ENCODE peak calls at places on chromosomes 16 and 17, in six cellular contexts. B is HAP-1, M is adrenal gland, G is PC-3, E is AG04450, H is keratinocyte. C is an unnamed sample.

GRCh38 chr16:12516621-12517309 is 286.9 kb downstream of the CPPED1 start:
- DNase-seq in B (no peak), M (no peak), G (no peak), E (no peak), H (no peak), C (no peak)

GRCh38 chr17:35709874-35710273 is 21.6 kb upstream of the RASL10B start:
- DNase-seq in B (no peak), M (no peak), G (no peak), E (no peak), H (no peak), C (no peak)

GRCh38 chr17:55479903-55480302 is 31.3 kb downstream of the SMIM36 start:
- DNase-seq in B (no peak), M (no peak), G (no peak), E (no peak), H (no peak), C (no peak)

GRCh38 chr17:41620583-41621434 is 3.6 kb downstream of the KRT17 start:
- DNase-seq in B (no peak), M (no peak), G (no peak), E (no peak), H (no peak), C (no peak)

GRCh38 chr16:70267516-70267915 is 15.8 kb upstream of the EXOSC6 start:
- DNase-seq in B (peak; percentile 67), M (peak; percentile 55), G (peak; percentile 52), E (no peak), H (no peak), C (no peak)

GRCh38 chr17:40563371-40564052 is 1.8 kb downstream of the CCR7 start:
- DNase-seq in B (no peak), M (no peak), G (no peak), E (no peak), H (no peak), C (no peak)

GRCh38 chr17:60077672-60078519 is 825 bp downstream of the HEATR6 start:
- DNase-seq in B (peak; percentile 38), M (no peak), G (no peak), E (no peak), H (no peak), C (no peak)

GRCh38 chr17:8466873-8467272 is 31.2 kb downstream of the NDEL1 start:
- DNase-seq in B (no peak), M (no peak), G (no peak), E (no peak), H (no peak), C (no peak)

GRCh38 chr17:20299013-20299412 is 168.3 kb downstream of the LGALS9B start:
- DNase-seq in B (no peak), M (no peak), G (no peak), E (no peak), H (no peak), C (no peak)

GRCh38 chr16:66146689-66147330 is 219.7 kb upstream of the CDH5 start:
- DNase-seq in B (no peak), M (no peak), G (no peak), E (no peak), H (no peak), C (no peak)

GRCh38 chr17:82440991-82441627 is 9.4 kb downstream of the CYBC1 start:
- DNase-seq in B (no peak), M (no peak), G (no peak), E (no peak), H (no peak), C (no peak)

GRCh38 chr17:80485846-80486245 is 9.4 kb upstream of the NPTX1 start:
- DNase-seq in B (no peak), M (no peak), G (no peak), E (no peak), H (no peak), C (no peak)

DNA sequence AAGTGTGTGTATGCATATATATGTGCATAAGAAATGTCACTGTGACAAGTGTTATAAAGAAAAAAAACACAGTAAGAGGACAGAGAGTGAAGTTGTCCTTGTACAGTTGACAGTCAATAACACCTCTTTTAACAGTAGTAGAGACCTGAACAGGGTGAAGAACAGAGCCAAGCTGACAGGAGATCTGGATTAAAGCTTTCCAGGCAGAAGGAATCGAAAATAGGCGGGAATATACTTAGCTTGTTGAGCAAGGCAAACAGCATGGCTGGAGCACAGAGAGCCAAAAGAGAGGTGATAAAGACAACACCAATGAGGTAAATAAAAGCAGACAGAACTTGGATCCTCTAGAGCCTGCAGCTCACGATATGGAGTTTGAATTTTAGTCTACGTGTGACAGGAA is 64.8 kb downstream of the KANSL1 start:
- DNase-seq in B (no peak), M (no peak), G (no peak), E (no peak), H (no peak), C (no peak)
- H3K27me3 ChIP-seq in B (no peaks in the 10 kb centered on the region), M (no peaks in the 10 kb centered on the region), G (no peaks in the 10 kb centered on the region), E (no peaks in the 10 kb centered on the region), H (no peaks in the 10 kb centered on the region), C (no peaks in the 10 kb centered on the region)

GRCh38 chr16:73186752-73187151 is 138.8 kb upstream of the ZFHX3 start:
- DNase-seq in B (no peak), M (no peak), G (no peak), E (no peak), H (no peak), C (no peak)

GRCh38 chr16:73185737-73186136 is 137.8 kb upstream of the ZFHX3 start:
- DNase-seq in B (no peak), M (no peak), G (no peak), E (no peak), H (no peak), C (no peak)

GRCh38 chr16:73179671-73180370 is 131.9 kb upstream of the ZFHX3 start:
- DNase-seq in B (no peak), M (peak; percentile 48), G (no peak), E (no peak), H (no peak), C (no peak)

GRCh38 chr16:73187163-73187562 is 139.2 kb upstream of the ZFHX3 start:
- DNase-seq in B (no peak), M (no peak), G (no peak), E (no peak), H (no peak), C (no peak)

DNA sequence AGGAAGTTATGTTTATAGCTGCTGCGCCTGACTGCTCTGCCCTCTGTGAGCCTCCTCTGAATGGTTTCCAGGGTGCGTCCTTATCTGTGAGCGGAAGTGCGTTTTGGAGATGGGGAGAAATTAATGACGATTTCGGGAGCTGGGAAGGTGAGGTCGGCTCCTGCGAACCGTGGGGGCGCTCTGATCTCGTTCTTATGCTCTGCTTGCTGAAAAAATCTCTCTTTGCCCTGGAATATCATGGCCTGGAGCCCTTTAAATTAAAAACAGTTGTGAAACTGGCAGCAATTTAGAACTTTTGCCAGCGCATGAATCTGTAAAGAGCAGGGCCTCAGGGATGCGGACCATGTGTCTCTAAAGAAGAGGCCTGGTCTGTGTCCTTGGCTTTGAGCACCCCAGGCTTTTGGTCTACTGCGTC is 135.8 kb upstream of the ZFHX3 start:
- DNase-seq in B (no peak), M (no peak), G (no peak), E (no peak), H (no peak), C (no peak)
- H3K4me3 ChIP-seq in B (no peak overlapping the region), M (no peak overlapping the region), G (no peak overlapping the region), E (no peak overlapping the region), H (no peak overlapping the region), C (no peak overlapping the region)

GRCh38 chr16:54273566-54273965 is 13.0 kb downstream of the IRX3 start:
- DNase-seq in B (no peak), M (no peak), G (no peak), E (no peak), H (no peak), C (no peak)
- H3K27me3 ChIP-seq in B (no peaks in the 10 kb centered on the region), M (no peaks in the 10 kb centered on the region), G (no peaks in the 10 kb centered on the region), E (peaks cover 2% of the 10 kb centered on the region), H (no peaks in the 10 kb centered on the region), C (no peaks in the 10 kb centered on the region)

GRCh38 chr17:48472485-48473281 is 42.7 kb upstream of the SKAP1 start:
- DNase-seq in B (no peak), M (no peak), G (peak; percentile 96), E (peak; percentile 52), H (peak; percentile 80), C (peak; percentile 74)
- H3K4me3 ChIP-seq in B (no peak overlapping the region), M (no peak overlapping the region), G (peak overlapping the region; percentile 26), E (no peak overlapping the region), H (no peak overlapping the region), C (no peak overlapping the region)

GRCh38 chr17:31393749-31394146 is 2.3 kb downstream of the RAB11FIP4 start:
- DNase-seq in B (no peak), M (no peak), G (no peak), E (no peak), H (no peak), C (no peak)
- H3K27me3 ChIP-seq in B (no peaks in the 10 kb centered on the region), M (peaks cover 11% of the 10 kb centered on the region), G (no peaks in the 10 kb centered on the region), E (peaks cover 41% of the 10 kb centered on the region), H (peaks cover 39% of the 10 kb centered on the region), C (peaks cover 44% of the 10 kb centered on the region)

DNA sequence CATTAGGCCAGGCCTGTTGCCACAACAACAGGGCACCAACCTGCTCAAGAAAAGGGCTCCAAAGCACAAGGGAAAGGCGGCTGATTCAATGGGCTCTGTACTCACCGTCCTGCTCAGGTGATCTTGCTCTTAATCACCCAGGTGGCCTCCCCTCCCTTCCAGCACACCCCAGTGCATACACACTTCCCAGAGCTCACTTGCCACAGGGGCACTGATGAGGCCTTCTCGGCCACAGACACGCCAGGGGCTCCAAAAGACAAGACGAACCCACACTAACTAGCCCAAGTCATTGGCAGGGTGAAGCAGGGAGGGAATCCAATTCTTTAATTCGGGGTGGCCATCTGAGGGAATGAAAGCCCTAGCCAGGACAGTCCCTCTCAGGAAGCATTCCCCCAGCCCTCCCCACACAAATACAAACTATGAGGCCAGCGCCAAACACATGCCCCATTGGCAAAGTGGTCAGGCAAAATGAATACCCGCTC is 1.4 kb downstream of the MYO18A start:
- DNase-seq in B (no peak), M (no peak), G (peak; percentile 46), E (no peak), H (peak; percentile 81), C (no peak)
- H3K4me3 ChIP-seq in B (no peak overlapping the region), M (no peak overlapping the region), G (peak overlapping the region; percentile 72), E (peak overlapping the region; percentile 67), H (peak overlapping the region; percentile 78), C (peak overlapping the region; percentile 69)

C was measured in kidney epithelial cell.